ENCODE peak calls at places on chromosomes 5 and 9, in seven cellular contexts. N is K562, D is A549, E is Peyer's patch, S is tibial nerve, V is esophagus squamous epithelium, F is sigmoid colon. G is an unnamed sample.

GRCh38 chr5:133015466-133015865 is 10.9 kb downstream of the ZCCHC10 start:
- DNase-seq in D (no peak), E (no peak), N (no peak), F (no peak), V (no peak), S (no peak), G (no peak)

GRCh38 chr5:152218694-152219093 is 186.4 kb downstream of the NMUR2 start:
- DNase-seq in F (no peak), S (no peak), E (no peak), N (no peak), D (no peak), V (no peak), G (no peak)

GRCh38 chr5:141779642-141780041 is 97.6 kb upstream of the ARAP3 start:
- DNase-seq in E (no peak), F (peak), N (peak), S (no peak), D (no peak), V (no peak), G (peak)

GRCh38 chr5:143775258-143775657 is 36.7 kb upstream of the HMHB1 start:
- DNase-seq in D (peak), F (no peak), V (no peak), S (no peak), N (peak), E (no peak), G (peak)

GRCh38 chr9:119091074-119091473 is 278.2 kb downstream of the BRINP1 start:
- DNase-seq in E (no peak), S (no peak), D (no peak), F (no peak), V (no peak), N (no peak), G (no peak)

GRCh38 chr5:170752257-170753215 is 31.0 kb upstream of the GABRP start:
- DNase-seq in N (no peak), E (no peak), F (no peak), V (no peak), D (no peak), S (no peak), G (no peak)

GRCh38 chr5:149782018-149782899 is 52.1 kb downstream of the PPARGC1B start:
- DNase-seq in N (no peak), S (no peak), E (peak), V (no peak), F (no peak), D (no peak), G (no peak)

GRCh38 chr5:164422400-164422799 is 917.0 kb downstream of the MAT2B start:
- DNase-seq in D (peak), N (peak), V (no peak), E (no peak), S (no peak), F (no peak), G (no peak)

GRCh38 chr5:142608094-142608493 is 77.8 kb downstream of the FGF1 start:
- DNase-seq in S (no peak), N (no peak), F (no peak), V (no peak), D (no peak), E (no peak), G (no peak)

GRCh38 chr5:176360894-176361436 is 599 bp downstream of the KIAA1191 start:
- DNase-seq in D (no peak), V (no peak), E (no peak), N (no peak), F (no peak), S (no peak), G (no peak)

GRCh38 chr5:141338538-141339306 is at the start of gene PCDHGA2:
- DNase-seq in F (no peak), E (no peak), N (peak), D (peak), V (no peak), S (no peak), G (no peak)

GRCh38 chr5:123217183-123217582 is 128.1 kb downstream of the PRDM6 start:
- DNase-seq in V (no peak), E (no peak), F (no peak), N (no peak), D (no peak), S (no peak), G (no peak)

GRCh38 chr9:6272229-6272597 is 56.0 kb upstream of the TPD52L3 start:
- DNase-seq in N (no peak), S (no peak), D (peak), E (no peak), V (no peak), F (no peak), G (no peak)

GRCh38 chr9:5612187-5612535 is 16.7 kb upstream of the RIC1 start:
- DNase-seq in V (no peak), N (no peak), D (no peak), E (no peak), S (no peak), F (no peak), G (no peak)

GRCh38 chr9:36118201-36118600 is 18.3 kb upstream of the GLIPR2 start:
- DNase-seq in E (no peak), F (no peak), D (no peak), V (no peak), S (no peak), N (no peak), G (no peak)

GRCh38 chr9:20242767-20243166 is 379.5 kb downstream of the MLLT3 start:
- DNase-seq in S (no peak), D (no peak), E (no peak), N (no peak), F (no peak), V (no peak), G (no peak)

GRCh38 chr5:145787996-145788395 is 47.1 kb downstream of the PRELID2 start:
- DNase-seq in F (no peak), V (no peak), N (no peak), D (no peak), E (no peak), S (no peak), G (no peak)

GRCh38 chr9:110078626-110079025 is 129.3 kb downstream of the C9orf152 start:
- DNase-seq in V (no peak), F (no peak), E (no peak), S (no peak), D (no peak), N (no peak), G (no peak)

GRCh38 chr9:137256362-137256761 is 1.2 kb downstream of the NELFB start:
- DNase-seq in S (no peak), D (no peak), V (no peak), N (no peak), F (no peak), E (no peak), G (no peak)

GRCh38 chr9:132505961-132506691 is 76.3 kb upstream of the BARHL1 start:
- DNase-seq in E (no peak), D (no peak), V (no peak), F (no peak), S (no peak), N (no peak), G (no peak)

GRCh38 chr9:137074657-137075274 is 2.6 kb upstream of the UAP1L1 start:
- DNase-seq in E (no peak), S (no peak), N (peak), F (no peak), D (no peak), V (no peak), G (no peak)

GRCh38 chr5:164233796-164234195 is 728.4 kb downstream of the MAT2B start:
- DNase-seq in D (no peak), E (no peak), S (no peak), F (no peak), N (no peak), V (no peak), G (no peak)

GRCh38 chr5:74772359-74772758 is 5.3 kb downstream of the NSA2 start:
- DNase-seq in N (no peak), F (no peak), V (no peak), E (no peak), S (no peak), D (no peak), G (no peak)

GRCh38 chr5:121949885-121950284 is 11.9 kb upstream of the SRFBP1 start:
- DNase-seq in S (no peak), N (peak), E (no peak), V (no peak), D (peak), F (no peak), G (peak)

GRCh38 chr9:114929166-114929565 is 1.2 kb downstream of the TNFSF8 start:
- DNase-seq in F (no peak), D (no peak), V (no peak), S (no peak), E (no peak), N (no peak), G (no peak)

GRCh38 chr5:153885166-153885565 is 153.5 kb downstream of the FAM114A2 start:
- DNase-seq in N (no peak), E (no peak), F (no peak), V (no peak), D (no peak), S (no peak), G (no peak)

GRCh38 chr5:6705088-6705487 is 8.1 kb upstream of the TENT4A start:
- DNase-seq in S (no peak), V (no peak), N (no peak), F (no peak), D (no peak), E (no peak), G (no peak)

GRCh38 chr5:61362796-61363364 is 30.8 kb downstream of the ZSWIM6 start:
- DNase-seq in D (peak), N (peak), F (no peak), V (no peak), E (no peak), S (no peak), G (no peak)

GRCh38 chr5:3284506-3284905 is 311.1 kb upstream of the IRX1 start:
- DNase-seq in E (no peak), F (no peak), N (no peak), S (no peak), D (no peak), V (no peak), G (no peak)

GRCh38 chr9:70924905-70925547 is 196.4 kb downstream of the TRPM3 start:
- DNase-seq in S (no peak), V (no peak), N (peak), F (no peak), E (no peak), D (peak), G (peak)

GRCh38 chr9:86837345-86837744 is 110.0 kb downstream of the GAS1 start:
- DNase-seq in S (no peak), E (no peak), D (no peak), N (no peak), F (no peak), V (no peak), G (no peak)

GRCh38 chr5:122156724-122157325 is 27.5 kb downstream of the ZNF474 start:
- DNase-seq in S (no peak), E (no peak), D (peak), F (no peak), N (peak), V (no peak), G (no peak)

GRCh38 chr5:128216860-128217531 is 133.4 kb downstream of the SLC12A2 start:
- DNase-seq in S (no peak), V (no peak), D (no peak), F (no peak), E (no peak), N (no peak), G (peak)

GRCh38 chr9:89436963-89437625 is 60.8 kb downstream of the SEMA4D start:
- DNase-seq in E (peak), D (no peak), F (no peak), N (no peak), S (no peak), V (peak), G (no peak)

GRCh38 chr5:160230686-160231527 is 1.6 kb downstream of the FABP6 start:
- DNase-seq in N (no peak), F (no peak), D (no peak), E (peak), V (no peak), S (no peak), G (peak)

GRCh38 chr9:4118666-4119065 is 181.2 kb downstream of the GLIS3 start:
- DNase-seq in F (no peak), S (no peak), N (no peak), D (no peak), V (no peak), E (no peak), G (no peak)

GRCh38 chr5:155004138-155004744 is 9.3 kb upstream of the KIF4B start:
- DNase-seq in D (peak), F (no peak), S (no peak), V (no peak), E (peak), N (peak), G (no peak)

GRCh38 chr9:119963258-119963797 is 594.1 kb upstream of the BRINP1 start:
- DNase-seq in V (no peak), S (no peak), D (peak), N (no peak), F (no peak), E (no peak), G (peak)

GRCh38 chr9:78325343-78325742 is 28.4 kb downstream of the PSAT1 start:
- DNase-seq in D (no peak), N (peak), E (peak), S (no peak), F (no peak), V (no peak), G (no peak)

DNA sequence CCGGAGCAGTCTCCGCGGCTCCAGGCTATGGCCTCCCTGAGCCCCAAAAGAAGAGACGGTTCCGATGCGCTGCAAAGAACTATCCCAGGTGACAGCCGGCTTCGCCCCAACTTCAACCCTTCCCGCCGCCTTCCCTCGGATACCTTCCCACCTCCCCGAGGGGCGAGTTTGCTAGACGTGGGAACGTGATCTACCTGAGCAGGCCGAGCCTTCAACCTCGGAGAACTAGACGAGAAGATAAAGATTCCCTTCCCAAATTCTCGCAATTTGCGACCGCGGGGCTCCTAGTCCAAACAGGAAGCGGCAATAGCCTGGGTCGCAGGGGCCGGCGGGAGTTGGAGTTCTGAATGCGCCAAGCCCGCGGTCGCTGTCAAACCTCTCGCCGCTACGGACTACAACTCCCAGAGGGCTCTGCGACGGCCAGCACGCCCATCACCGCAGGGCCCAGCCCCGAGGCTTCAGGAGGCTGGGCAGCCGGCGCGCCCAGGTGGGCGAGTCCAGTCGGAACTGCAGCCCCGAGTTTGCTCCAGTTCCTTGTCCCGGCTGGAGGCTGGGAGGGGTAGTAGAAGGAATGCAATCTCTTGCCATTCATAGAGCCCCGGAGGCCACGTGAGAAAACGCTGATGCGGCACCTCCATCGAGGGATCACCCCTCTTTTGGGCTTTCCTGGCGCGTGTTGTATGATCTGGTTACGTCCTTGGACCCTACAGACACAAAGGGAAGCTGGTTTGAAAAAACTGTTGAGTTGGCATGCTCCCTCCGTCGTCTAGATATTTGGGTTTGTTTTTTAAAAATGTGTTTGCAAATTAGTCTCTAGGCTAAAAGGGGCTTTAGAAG is at the start of gene SLC38A9:
- DNase-seq in N (peak), D (peak), V (peak), E (peak), F (peak), S (peak), G (peak)
- TF ChIP-seq POLR2A in N (peak), D (peak), V (no peak), E (peak), F (peak), S (no peak), G (peak)

GRCh38 chr9:33795819-33796218 is 458 bp downstream of the PRSS3 start:
- DNase-seq in D (no peak), F (no peak), V (no peak), E (no peak), S (no peak), N (no peak), G (no peak)

GRCh38 chr9:33798545-33798944 is 3.2 kb downstream of the PRSS3 start:
- DNase-seq in E (no peak), F (no peak), D (no peak), V (no peak), N (no peak), S (no peak), G (no peak)

GRCh38 chr9:33797837-33798236 is 2.5 kb downstream of the PRSS3 start:
- DNase-seq in V (no peak), D (no peak), E (no peak), F (no peak), S (no peak), N (no peak), G (no peak)

GRCh38 chr9:33794560-33794959 is 801 bp upstream of the PRSS3 start:
- DNase-seq in V (no peak), N (no peak), E (no peak), F (no peak), S (no peak), D (no peak), G (no peak)

DNA sequence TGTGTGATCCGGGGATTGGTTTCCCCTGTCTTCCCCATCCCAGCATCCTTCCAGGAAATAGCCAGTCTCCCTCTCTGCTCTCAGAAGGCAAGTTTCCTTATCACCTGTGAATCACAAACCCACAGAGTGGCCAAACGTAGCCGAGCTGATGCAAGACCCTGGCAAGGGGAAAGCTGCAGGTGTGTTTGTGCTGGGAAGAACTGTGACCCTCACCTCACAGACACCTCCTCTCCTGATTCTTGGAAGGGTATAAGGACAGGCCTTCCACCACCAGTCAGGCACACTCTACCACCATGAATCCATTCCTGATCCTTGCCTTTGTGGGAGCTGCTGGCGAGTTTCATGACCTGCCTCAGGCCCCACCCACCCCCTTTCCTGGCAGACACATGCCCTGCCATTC is at the start of gene PRSS3:
- DNase-seq in E (no peak), S (no peak), N (no peak), D (no peak), V (no peak), F (no peak), G (no peak)
- TF ChIP-seq POLR2A in E (no peak), S (no peak), N (no peak), D (no peak), V (no peak), F (no peak), G (no peak)

GRCh38 chr9:122090981-122091380 is 2.1 kb downstream of the TTLL11 start:
- DNase-seq in S (no peak), V (no peak), F (no peak), D (no peak), N (no peak), E (no peak), G (no peak)

GRCh38 chr9:122095010-122095767 is 2.1 kb upstream of the TTLL11 start:
- DNase-seq in N (peak), D (peak), S (no peak), E (no peak), F (peak), V (no peak), G (peak)

GRCh38 chr9:122091682-122092592 is 1.2 kb downstream of the TTLL11 start:
- DNase-seq in E (no peak), D (no peak), V (no peak), F (no peak), S (no peak), N (peak), G (no peak)

GRCh38 chr9:122090287-122090883 is 2.7 kb downstream of the TTLL11 start:
- DNase-seq in E (no peak), F (no peak), S (no peak), D (no peak), V (no peak), N (no peak), G (no peak)

GRCh38 chr9:122092611-122093506 is at the start of gene TTLL11:
- DNase-seq in S (peak), F (peak), V (peak), E (peak), N (peak), D (peak), G (peak)
- TF ChIP-seq POLR2A in S (no peak), F (no peak), V (no peak), E (no peak), N (no peak), D (peak), G (peak)

GRCh38 chr5:34656001-34656699 is at the start of gene RAI14:
- DNase-seq in E (peak), N (peak), V (no peak), F (peak), D (peak), S (peak), G (peak)
- TF ChIP-seq POLR2A in E (no peak), N (peak), V (peak), F (no peak), D (peak), S (peak), G (peak)

GRCh38 chr9:98357921-98358535 is 102.6 kb upstream of the TBC1D2 start:
- DNase-seq in F (no peak), E (no peak), V (no peak), N (no peak), S (no peak), D (peak), G (no peak)

GRCh38 chr9:98356326-98356725 is 100.9 kb upstream of the TBC1D2 start:
- DNase-seq in E (no peak), V (no peak), F (no peak), D (no peak), N (no peak), S (no peak), G (no peak)

GRCh38 chr9:98359569-98359968 is 104.1 kb upstream of the TBC1D2 start:
- DNase-seq in D (no peak), N (no peak), F (peak), V (no peak), S (no peak), E (no peak), G (no peak)

GRCh38 chr9:98360176-98360708 is 104.8 kb upstream of the TBC1D2 start:
- DNase-seq in F (no peak), V (no peak), D (no peak), N (no peak), E (no peak), S (no peak), G (no peak)

GRCh38 chr9:98356953-98357352 is 101.5 kb upstream of the TBC1D2 start:
- DNase-seq in F (no peak), V (no peak), D (no peak), S (no peak), N (no peak), E (no peak), G (no peak)
- TF ChIP-seq POLR2A in F (no peak), V (no peak), D (no peak), S (no peak), N (no peak), E (no peak), G (no peak)